ENCODE peak calls at places on chromosomes 6 and 20, in eight cellular contexts. A, G, M, Z, W, S, T and R are unnamed samples.
A peak's percentile ranks its signal among the peaks of the same experiment; 100 is the strongest.

GRCh38 chr6:119313937-119314893 is 35.3 kb downstream of the MAN1A1 start:
- DNase-seq in A (no peak), G (no peak), M (no peak), Z (no peak), W (no peak), S (no peak), T (no peak), R (no peak)

GRCh38 chr6:166466178-166467122 is 83.7 kb upstream of the MPC1 start:
- DNase-seq in A (peak; percentile 91), G (no peak), M (no peak), Z (no peak), W (no peak), S (no peak), T (peak; percentile 63), R (no peak)

GRCh38 chr6:17724341-17724740 is 17.6 kb upstream of the NUP153 start:
- DNase-seq in A (no peak), G (no peak), M (no peak), Z (no peak), W (no peak), S (no peak), T (no peak), R (no peak)

GRCh38 chr6:107574856-107575255 is 84.9 kb downstream of the SOBP start:
- DNase-seq in A (no peak), G (no peak), M (no peak), Z (no peak), W (no peak), S (no peak), T (no peak), R (no peak)

GRCh38 chr6:157092736-157093135 is 230.6 kb downstream of the TMEM242 start:
- DNase-seq in A (no peak), G (no peak), M (no peak), Z (no peak), W (no peak), S (no peak), T (no peak), R (no peak)

GRCh38 chr6:35357671-35358070 is 15.3 kb downstream of the PPARD start:
- DNase-seq in A (no peak), G (no peak), M (no peak), Z (no peak), W (no peak), S (no peak), T (no peak), R (no peak)

GRCh38 chr6:97947841-97948240 is 664.8 kb upstream of the MMS22L start:
- DNase-seq in A (no peak), G (no peak), M (no peak), Z (peak; percentile 87), W (no peak), S (no peak), T (no peak), R (no peak)

GRCh38 chr20:15061061-15061430 is 723.6 kb upstream of the FLRT3 start:
- DNase-seq in A (no peak), G (no peak), M (no peak), Z (no peak), W (no peak), S (no peak), T (no peak), R (no peak)

GRCh38 chr6:31541059-31541657 is 645 bp downstream of the DDX39B start:
- DNase-seq in A (no peak), G (peak; percentile 30), M (peak; percentile 52), Z (peak; percentile 71), W (no peak), S (peak; percentile 57), T (no peak), R (peak; percentile 29)